ENCODE peak calls at places on chromosomes 6 and 20, in five cellular contexts. P is IMR-90, E is cardiac muscle cell, U is tibial artery, A is AG04450. L is an unnamed sample.

GRCh38 chr6:101776919-101777350 is 383.4 kb downstream of the GRIK2 start:
- DNase-seq in P (no peak), E (no peak), U (no peak), A (no peak), L (no peak)

GRCh38 chr6:90502866-90503407 is 83.9 kb downstream of the MAP3K7 start:
- DNase-seq in P (peak; percentile 4), E (peak; percentile 40), U (no peak), A (no peak), L (no peak)

GRCh38 chr6:116419069-116419468 is 42.1 kb upstream of the CALHM6 start:
- DNase-seq in P (peak; percentile 56), E (no peak), U (no peak), A (no peak), L (no peak)

GRCh38 chr6:38871745-38872568 is 156.8 kb downstream of the DNAH8 start:
- DNase-seq in P (peak; percentile 36), E (peak; percentile 68), U (no peak), A (peak; percentile 1), L (no peak)

GRCh38 chr6:30641048-30641447 is 5.9 kb upstream of the C6orf136 start:
- DNase-seq in P (no peak), E (no peak), U (no peak), A (no peak), L (no peak)

GRCh38 chr20:41072099-41072798 is 43.6 kb downstream of the TOP1 start:
- DNase-seq in P (peak; percentile 88), E (no peak), U (peak; percentile 68), A (no peak), L (no peak)

GRCh38 chr6:72825265-72825918 is 203.5 kb downstream of the KCNQ5 start:
- DNase-seq in P (peak; percentile 69), E (no peak), U (no peak), A (peak; percentile 18), L (no peak)

GRCh38 chr20:44810391-44811149 is at the start of gene RIMS4:
- DNase-seq in P (no peak), E (peak; percentile 79), U (no peak), A (no peak), L (peak; percentile 72)

GRCh38 chr6:22222469-22222868 is 74.4 kb downstream of the PRL start:
- DNase-seq in P (no peak), E (no peak), U (no peak), A (no peak), L (no peak)

GRCh38 chr20:51043811-51044210 is 20.9 kb upstream of the KCNG1 start:
- DNase-seq in P (peak; percentile 84), E (no peak), U (no peak), A (peak; percentile 21), L (no peak)

GRCh38 chr6:27883136-27883535 is 29.1 kb downstream of the OR2B2 start:
- DNase-seq in P (no peak), E (no peak), U (no peak), A (no peak), L (no peak)

GRCh38 chr20:55488593-55488992 is 516.7 kb downstream of the CBLN4 start:
- DNase-seq in P (no peak), E (no peak), U (no peak), A (no peak), L (no peak)

DNA sequence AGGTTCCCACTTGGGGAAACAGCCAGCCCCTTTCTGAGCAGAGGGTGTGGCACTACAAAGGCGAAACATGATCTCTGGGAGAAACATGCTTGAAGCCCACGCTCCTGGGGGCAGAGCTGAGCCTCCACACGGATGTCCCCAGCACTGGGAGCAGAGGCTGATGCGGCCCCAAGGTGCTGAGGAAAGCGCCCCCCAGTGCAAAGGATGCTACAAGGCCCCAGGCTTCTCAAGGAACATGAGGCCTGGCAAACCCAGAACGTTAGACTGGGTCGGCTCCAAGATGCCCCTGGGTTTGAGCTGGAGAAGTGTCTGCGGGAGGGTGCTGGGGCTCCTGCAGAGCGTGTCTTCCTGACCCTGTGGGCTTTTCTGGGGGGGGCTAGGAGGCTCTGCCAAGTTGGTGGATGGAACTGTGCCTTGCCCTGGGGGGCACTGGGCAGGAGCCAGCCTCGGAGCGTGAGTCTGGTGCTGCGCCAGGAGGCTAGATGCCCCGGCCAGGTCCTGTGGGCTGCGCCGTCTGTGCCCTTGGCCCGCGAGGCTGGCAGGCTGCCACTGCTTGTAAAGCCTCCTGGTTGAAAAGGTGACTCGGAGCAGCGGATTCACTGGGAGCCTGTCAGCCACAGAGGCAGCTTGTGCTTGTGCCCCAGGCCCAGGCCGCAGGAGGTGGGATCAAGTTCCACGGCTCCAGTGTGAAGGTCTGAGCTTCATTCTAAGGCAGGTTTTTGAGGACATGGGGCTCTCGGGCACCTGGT is 8.1 kb downstream of the SYNJ2 start:
- DNase-seq in P (peak; percentile 65), E (peak; percentile 15), U (peak; percentile 85), A (no peak), L (no peak)
- TF ChIP-seq CTCF in P (peak; percentile 17), E (peak; percentile 2), U (no peak), A (no peak), L (no peak)

GRCh38 chr6:131948692-131949614 is 2.2 kb downstream of the CCN2 start:
- DNase-seq in P (peak; percentile 92), E (peak; percentile 11), U (peak; percentile 70), A (peak; percentile 74), L (no peak)

GRCh38 chr6:131949909-131950766 is 1.0 kb downstream of the CCN2 start:
- DNase-seq in P (peak; percentile 92), E (peak; percentile 88), U (peak; percentile 89), A (peak; percentile 87), L (peak; percentile 56)

GRCh38 chr6:131951576-131952230 is 531 bp upstream of the CCN2 start:
- DNase-seq in P (no peak), E (no peak), U (no peak), A (no peak), L (no peak)

GRCh38 chr6:131949615-131949908 is 1.6 kb downstream of the CCN2 start:
- DNase-seq in P (peak; percentile 91), E (no peak), U (no peak), A (peak; percentile 78), L (no peak)

DNA sequence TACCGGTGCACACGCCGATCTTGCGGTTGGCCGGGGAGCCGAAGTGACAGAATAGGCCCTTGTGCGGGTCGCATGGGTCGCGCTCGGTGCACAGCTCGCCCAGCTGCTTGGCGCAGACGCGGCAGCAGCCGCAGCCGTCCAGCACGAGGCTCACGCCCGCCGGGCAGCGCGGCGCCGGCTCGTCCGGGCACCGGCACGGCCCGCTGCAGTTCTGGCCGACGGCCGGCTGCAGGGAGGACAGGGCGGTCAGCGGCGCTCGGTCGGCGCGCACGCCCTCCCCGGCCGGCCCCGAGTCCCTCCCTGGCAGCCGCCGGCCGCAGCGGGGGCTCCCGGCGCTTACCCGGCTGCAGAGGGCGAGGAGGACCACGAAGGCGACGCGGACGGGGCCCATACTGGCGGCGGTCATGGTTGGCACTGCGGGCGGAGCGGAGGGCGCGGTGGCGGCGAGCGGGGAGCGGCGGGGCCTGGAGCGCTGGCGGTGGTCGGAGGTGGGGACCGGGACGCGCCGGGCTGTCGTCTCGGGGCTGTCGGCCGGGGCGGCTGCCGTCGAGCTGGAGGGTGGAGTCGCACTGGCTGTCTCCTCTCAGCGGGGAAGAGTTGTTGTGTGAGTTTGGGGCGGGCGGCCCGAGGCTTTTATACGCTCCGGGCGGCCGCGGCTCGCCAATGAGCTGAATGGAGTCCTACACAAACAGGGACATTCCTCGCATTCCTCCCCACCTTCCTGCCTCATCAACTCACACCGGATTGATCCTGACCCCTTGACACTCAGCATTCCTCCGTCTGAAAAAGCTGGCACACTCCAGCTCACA is at the start of gene CCN2:
- DNase-seq in P (peak; percentile 100), E (peak; percentile 91), U (peak; percentile 90), A (peak; percentile 99), L (peak; percentile 82)
- H3K4me3 ChIP-seq in P (peak within 1 kb of the TSS; percentile 66), E (peak within 1 kb of the TSS; percentile 96), U (peak within 1 kb of the TSS; percentile 89), A (peak within 1 kb of the TSS; percentile 98), L (peak within 1 kb of the TSS; percentile 71)

GRCh38 chr6:87972279-87972678 is 75.4 kb upstream of the SPACA1 start:
- DNase-seq in P (no peak), E (no peak), U (no peak), A (no peak), L (no peak)

GRCh38 chr6:87965806-87966205 is 81.8 kb upstream of the SPACA1 start:
- DNase-seq in P (no peak), E (no peak), U (no peak), A (no peak), L (no peak)

GRCh38 chr6:87971605-87972262 is 75.9 kb upstream of the SPACA1 start:
- DNase-seq in P (no peak), E (no peak), U (no peak), A (no peak), L (no peak)

DNA sequence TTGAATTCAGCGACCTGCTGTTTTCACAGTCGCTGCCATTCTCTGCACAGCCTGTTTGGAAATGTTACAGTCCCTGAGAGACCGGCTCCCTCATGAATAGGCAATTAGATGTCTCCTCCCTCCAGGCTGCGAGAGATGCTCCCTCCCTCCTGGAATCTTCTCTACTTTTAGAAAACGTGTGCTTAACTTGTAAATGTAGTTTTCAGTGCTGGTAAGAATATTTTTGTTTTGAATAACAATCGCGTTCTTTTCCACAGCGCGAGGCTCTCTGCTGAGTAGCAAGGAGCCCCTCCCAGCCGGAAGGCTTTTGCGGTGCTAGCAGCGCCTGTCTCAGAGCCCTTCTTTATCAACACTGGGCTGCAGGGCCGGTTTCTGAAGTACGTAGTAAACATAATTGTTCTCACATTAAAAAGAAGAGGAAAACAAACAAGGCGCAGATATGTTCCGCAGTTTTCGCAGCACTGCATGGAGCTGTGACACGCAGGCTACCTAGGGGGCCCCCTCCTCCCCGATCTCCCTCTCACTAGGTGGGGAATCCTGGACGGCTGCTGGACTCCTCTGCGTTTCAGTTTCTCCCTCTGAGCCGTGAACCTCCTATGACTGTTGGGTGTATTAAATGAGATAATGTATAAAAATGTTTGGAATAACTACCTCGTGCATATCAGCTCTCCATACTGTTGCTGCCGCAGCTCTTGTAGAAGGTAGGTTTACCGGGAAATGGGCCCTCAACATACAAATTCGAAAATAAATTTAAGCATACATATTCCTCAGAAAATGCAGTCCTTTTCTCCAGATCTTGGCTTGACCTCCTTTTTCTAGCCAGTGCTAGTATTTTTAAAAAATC is 79.0 kb upstream of the SPACA1 start:
- DNase-seq in P (no peak), E (peak; percentile 56), U (no peak), A (no peak), L (no peak)
- TF ChIP-seq CTCF in P (no peak), E (no peak), U (no peak), A (no peak), L (no peak)

GRCh38 chr6:165616116-165616515 is 46.9 kb downstream of the PDE10A start:
- DNase-seq in P (peak; percentile 18), E (no peak), U (no peak), A (no peak), L (no peak)

GRCh38 chr6:165618241-165618640 is 44.8 kb downstream of the PDE10A start:
- DNase-seq in P (peak; percentile 41), E (no peak), U (no peak), A (no peak), L (no peak)

GRCh38 chr6:165617528-165617927 is 45.5 kb downstream of the PDE10A start:
- DNase-seq in P (no peak), E (no peak), U (no peak), A (no peak), L (no peak)

GRCh38 chr6:165611294-165611693 is 51.7 kb downstream of the PDE10A start:
- DNase-seq in P (no peak), E (no peak), U (no peak), A (no peak), L (no peak)

GRCh38 chr6:165615629-165616028 is 47.4 kb downstream of the PDE10A start:
- DNase-seq in P (peak; percentile 60), E (no peak), U (no peak), A (no peak), L (no peak)
- H3K4me3 ChIP-seq in P (no peak overlapping the region), E (no peak overlapping the region), U (peak overlapping the region; percentile 39), A (no peak overlapping the region), L (no peak overlapping the region)

L was measured in lower leg skin.